ENCODE peak calls at places on chromosomes 3 and 15, in six cellular contexts. Z is RWPE1, M is nephron progenitor cell, Q is osteoblast, I is SK-N-SH, W is brain microvascular endothelial cell. K is an unnamed sample.
A peak's percentile ranks its signal among the peaks of the same experiment; 100 is the strongest.

GRCh38 chr3:115553796-115554495 is 69.4 kb upstream of the GAP43 start:
- DNase-seq in M (no peak), W (no peak), I (no peak), Q (no peak), Z (no peak), K (no peak)

GRCh38 chr3:62249855-62250543 is 123.4 kb downstream of the FEZF2 start:
- DNase-seq in W (no peak), Z (no peak), I (peak; percentile 19), Q (no peak), M (no peak), K (no peak)

GRCh38 chr15:65092046-65092770 is 15.7 kb downstream of the KBTBD13 start:
- DNase-seq in I (no peak), Q (peak; percentile 61), W (no peak), Z (no peak), M (no peak), K (no peak)

GRCh38 chr3:104133004-104133403 is 1233.7 kb upstream of the ALCAM start:
- DNase-seq in M (no peak), I (no peak), Z (no peak), Q (no peak), W (no peak), K (no peak)

GRCh38 chr3:187210555-187211327 is 13.5 kb downstream of the RTP1 start:
- DNase-seq in I (no peak), Q (peak; percentile 93), W (no peak), M (no peak), Z (no peak), K (no peak)

GRCh38 chr3:43919067-43919466 is 228.3 kb downstream of the ABHD5 start:
- DNase-seq in W (no peak), I (no peak), Q (no peak), Z (peak; percentile 23), M (no peak), K (no peak)

GRCh38 chr15:70494529-70494860 is 268.9 kb downstream of the UACA start:
- DNase-seq in M (no peak), Q (no peak), W (no peak), Z (no peak), I (no peak), K (no peak)

GRCh38 chr3:143274291-143274690 is 154.7 kb downstream of the CHST2 start:
- DNase-seq in M (no peak), W (no peak), I (no peak), Z (no peak), Q (no peak), K (no peak)

GRCh38 chr3:37661615-37662306 is 199.9 kb upstream of the CTDSPL start:
- DNase-seq in Z (no peak), Q (no peak), M (no peak), I (no peak), W (no peak), K (no peak)

GRCh38 chr3:178428037-178428436 is 108.2 kb upstream of the KCNMB2 start:
- DNase-seq in M (no peak), I (no peak), Q (no peak), W (no peak), Z (no peak), K (no peak)

GRCh38 chr3:103056953-103057450 is 622.2 kb downstream of the ZPLD1 start:
- DNase-seq in I (no peak), M (no peak), Q (peak; percentile 56), W (no peak), Z (no peak), K (peak; percentile 35)

GRCh38 chr3:50415066-50415465 is 55.7 kb upstream of the TMEM115 start:
- DNase-seq in I (no peak), W (no peak), M (no peak), Z (no peak), Q (no peak), K (no peak)
- TF ChIP-seq CTCF in I (no peak), W (peak; percentile 30), M (no peak), Z (no peak), Q (peak; percentile 5), K (no peak)

GRCh38 chr3:11050666-11051323 is 58.2 kb downstream of the SLC6A1 start:
- DNase-seq in Q (no peak), M (no peak), W (no peak), I (no peak), Z (no peak), K (no peak)
- TF ChIP-seq CTCF in Q (no peak), M (no peak), W (no peak), I (no peak), Z (no peak), K (no peak)

GRCh38 chr15:66634540-66634939 is 67.5 kb upstream of the SMAD6 start:
- DNase-seq in Z (no peak), M (no peak), I (no peak), W (no peak), Q (peak; percentile 42), K (no peak)

GRCh38 chr15:66635006-66635405 is 67.0 kb upstream of the SMAD6 start:
- DNase-seq in Q (no peak), I (no peak), W (no peak), Z (no peak), M (no peak), K (no peak)

GRCh38 chr15:66641485-66642313 is 60.3 kb upstream of the SMAD6 start:
- DNase-seq in M (no peak), W (no peak), Z (no peak), I (no peak), Q (no peak), K (no peak)

GRCh38 chr15:66635817-66636216 is 66.2 kb upstream of the SMAD6 start:
- DNase-seq in W (no peak), I (no peak), Z (no peak), Q (no peak), M (no peak), K (no peak)

GRCh38 chr15:66638377-66638776 is 63.7 kb upstream of the SMAD6 start:
- DNase-seq in Q (no peak), M (no peak), I (no peak), W (no peak), Z (no peak), K (no peak)
- TF ChIP-seq CTCF in Q (no peak), M (no peak), I (no peak), W (no peak), Z (no peak), K (no peak)

GRCh38 chr3:171327441-171328174 is 132.6 kb downstream of the TNIK start:
- DNase-seq in I (no peak), M (no peak), Q (no peak), Z (no peak), W (no peak), K (no peak)

GRCh38 chr3:171326717-171327440 is 133.3 kb downstream of the TNIK start:
- DNase-seq in W (no peak), Q (no peak), M (no peak), Z (no peak), I (no peak), K (no peak)

GRCh38 chr3:171330936-171331335 is 129.3 kb downstream of the TNIK start:
- DNase-seq in Q (no peak), Z (no peak), I (no peak), W (no peak), M (no peak), K (no peak)

GRCh38 chr3:171329759-171330158 is 130.4 kb downstream of the TNIK start:
- DNase-seq in M (no peak), Q (no peak), Z (no peak), W (no peak), I (no peak), K (no peak)

GRCh38 chr3:171328419-171329082 is 131.7 kb downstream of the TNIK start:
- DNase-seq in Z (no peak), I (no peak), Q (no peak), W (no peak), M (no peak), K (peak; percentile 59)
- TF ChIP-seq CTCF in Z (no peak), I (peak; percentile 28), Q (no peak), W (peak; percentile 37), M (no peak), K (peak; percentile 55)

DNA sequence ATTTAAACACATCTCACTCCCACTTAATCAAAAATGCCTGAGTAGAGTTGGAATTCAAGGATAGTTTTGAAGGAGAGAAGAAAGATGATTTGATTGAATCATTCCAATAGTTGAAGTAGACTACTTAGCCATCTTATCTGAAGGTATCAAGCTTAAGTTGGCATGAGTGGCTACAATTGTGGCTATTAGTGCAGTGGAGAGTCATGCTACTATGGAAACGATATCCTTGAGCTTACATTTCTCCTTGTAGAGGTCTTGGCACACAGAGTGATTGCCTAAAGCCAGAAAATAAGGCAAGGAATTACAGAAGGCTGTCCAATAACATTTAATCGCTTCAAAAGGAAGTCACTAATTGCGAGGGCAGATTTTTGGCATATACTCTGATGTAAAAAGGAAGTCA is 1022.7 kb downstream of the IGSF11 start:
- DNase-seq in Z (no peak), Q (no peak), I (no peak), M (no peak), W (no peak), K (no peak)
- TF ChIP-seq CTCF in Z (no peak), Q (no peak), I (no peak), M (no peak), W (no peak), K (no peak)

GRCh38 chr3:133956982-133957381 is 61.3 kb upstream of the RAB6B start:
- DNase-seq in W (no peak), I (no peak), Z (no peak), Q (no peak), M (no peak), K (no peak)
- TF ChIP-seq CTCF in W (no peak), I (no peak), Z (no peak), Q (no peak), M (no peak), K (no peak)

DNA sequence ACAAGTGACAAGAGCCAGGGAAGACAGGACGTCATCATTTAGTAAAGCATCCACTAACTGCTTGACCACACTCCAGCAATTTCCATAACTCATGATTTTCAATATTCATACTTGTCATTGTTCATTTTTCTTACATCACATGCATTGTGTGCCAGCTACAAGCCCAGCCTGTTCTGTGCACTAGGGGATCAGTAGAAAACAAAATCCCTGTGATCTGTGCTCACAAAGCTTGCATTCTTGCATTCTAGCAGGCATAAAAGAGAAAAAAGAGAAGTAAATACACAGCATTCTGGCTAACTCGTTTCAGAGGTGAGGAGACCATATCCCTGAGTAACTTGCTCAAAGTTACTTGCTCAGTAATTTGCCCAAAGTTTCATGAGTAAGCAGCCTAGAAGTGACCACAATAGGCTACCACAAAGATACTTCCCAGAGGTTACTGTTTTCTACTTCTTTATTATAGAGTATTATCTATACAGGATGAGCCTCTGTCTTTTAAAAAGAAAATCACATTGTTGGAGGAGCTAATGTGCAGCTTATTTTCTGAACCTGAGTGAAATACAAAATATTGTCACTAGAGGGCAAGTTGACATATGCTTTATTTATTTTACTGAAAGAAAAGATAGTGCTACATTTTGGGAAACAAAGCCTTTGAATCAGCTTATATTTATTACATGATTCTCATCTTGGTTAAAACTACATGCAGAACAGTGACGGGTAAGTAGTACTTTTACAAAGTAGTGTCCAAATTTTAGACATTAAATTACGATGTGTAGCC is 701.4 kb upstream of the LMCD1 start:
- DNase-seq in I (peak; percentile 1), M (no peak), W (no peak), Q (peak; percentile 19), Z (no peak), K (no peak)
- TF ChIP-seq CTCF in I (no peak), M (no peak), W (no peak), Q (no peak), Z (peak; percentile 8), K (no peak)

GRCh38 chr3:72587282-72587681 is 261.0 kb downstream of the SHQ1 start:
- DNase-seq in Z (no peak), I (no peak), W (no peak), Q (no peak), M (no peak), K (no peak)
- TF ChIP-seq CTCF in Z (no peak), I (no peak), W (no peak), Q (no peak), M (no peak), K (no peak)

K was measured in Calu3.